ENCODE peak calls at places on chromosomes 5 and 9, in nine cellular contexts. One of them, this sample, is unnamed.

GRCh38 chr5:151597749-151598148 is 6.6 kb upstream of the FAT2 start:
- DNase-seq in fibroblast of lung: no peak
- DNase-seq in fibroblast of pulmonary artery: no peak
- DNase-seq in endothelial cell: no peak
- DNase-seq in OCI-LY7: no peak
- DNase-seq in K562: no peak
- DNase-seq in AG04449: no peak
- DNase-seq in progenitor cell of endocrine pancreas: no peak
- DNase-seq in left ventricle myocardium inferior: no peak
- DNase-seq in this sample: no peak

GRCh38 chr5:158154226-158155005 is 295.5 kb upstream of the CLINT1 start:
- DNase-seq in left ventricle myocardium inferior: no peak
- DNase-seq in fibroblast of lung: peak
- DNase-seq in progenitor cell of endocrine pancreas: no peak
- DNase-seq in K562: no peak
- DNase-seq in OCI-LY7: no peak
- DNase-seq in fibroblast of pulmonary artery: peak
- DNase-seq in AG04449: peak
- DNase-seq in endothelial cell: no peak
- DNase-seq in this sample: peak

GRCh38 chr5:35317586-35317985 is 87.3 kb upstream of the PRLR start:
- DNase-seq in fibroblast of lung: no peak
- DNase-seq in AG04449: no peak
- DNase-seq in OCI-LY7: no peak
- DNase-seq in fibroblast of pulmonary artery: no peak
- DNase-seq in progenitor cell of endocrine pancreas: no peak
- DNase-seq in K562: no peak
- DNase-seq in endothelial cell: no peak
- DNase-seq in left ventricle myocardium inferior: no peak
- DNase-seq in this sample: no peak

GRCh38 chr5:149371296-149371962 is 7.7 kb downstream of the IL17B start:
- DNase-seq in progenitor cell of endocrine pancreas: peak
- DNase-seq in fibroblast of lung: peak
- DNase-seq in fibroblast of pulmonary artery: peak
- DNase-seq in AG04449: no peak
- DNase-seq in endothelial cell: peak
- DNase-seq in K562: peak
- DNase-seq in OCI-LY7: peak
- DNase-seq in left ventricle myocardium inferior: peak
- DNase-seq in this sample: peak

GRCh38 chr9:82491604-82492003 is 503.0 kb downstream of the SPATA31D1 start:
- DNase-seq in left ventricle myocardium inferior: no peak
- DNase-seq in progenitor cell of endocrine pancreas: no peak
- DNase-seq in AG04449: no peak
- DNase-seq in fibroblast of lung: no peak
- DNase-seq in endothelial cell: no peak
- DNase-seq in OCI-LY7: no peak
- DNase-seq in K562: no peak
- DNase-seq in fibroblast of pulmonary artery: no peak
- DNase-seq in this sample: no peak

GRCh38 chr5:142664067-142664466 is 21.8 kb downstream of the FGF1 start:
- DNase-seq in fibroblast of pulmonary artery: no peak
- DNase-seq in OCI-LY7: no peak
- DNase-seq in left ventricle myocardium inferior: no peak
- DNase-seq in AG04449: no peak
- DNase-seq in fibroblast of lung: no peak
- DNase-seq in endothelial cell: no peak
- DNase-seq in progenitor cell of endocrine pancreas: no peak
- DNase-seq in K562: no peak
- DNase-seq in this sample: no peak

GRCh38 chr5:88944751-88945507 is 61.9 kb upstream of the MEF2C start:
- DNase-seq in endothelial cell: no peak
- DNase-seq in progenitor cell of endocrine pancreas: no peak
- DNase-seq in fibroblast of lung: peak
- DNase-seq in left ventricle myocardium inferior: no peak
- DNase-seq in AG04449: no peak
- DNase-seq in OCI-LY7: no peak
- DNase-seq in fibroblast of pulmonary artery: peak
- DNase-seq in K562: no peak
- DNase-seq in this sample: peak

GRCh38 chr5:86463339-86463738 is 154.4 kb upstream of the COX7C start:
- DNase-seq in fibroblast of pulmonary artery: no peak
- DNase-seq in fibroblast of lung: no peak
- DNase-seq in progenitor cell of endocrine pancreas: no peak
- DNase-seq in K562: peak
- DNase-seq in AG04449: no peak
- DNase-seq in endothelial cell: no peak
- DNase-seq in left ventricle myocardium inferior: no peak
- DNase-seq in OCI-LY7: no peak
- DNase-seq in this sample: no peak

GRCh38 chr9:35726876-35727438 is 5.0 kb downstream of the TLN1 start:
- DNase-seq in fibroblast of lung: peak
- DNase-seq in fibroblast of pulmonary artery: peak
- DNase-seq in K562: no peak
- DNase-seq in OCI-LY7: peak
- DNase-seq in progenitor cell of endocrine pancreas: no peak
- DNase-seq in endothelial cell: no peak
- DNase-seq in AG04449: no peak
- DNase-seq in left ventricle myocardium inferior: no peak
- DNase-seq in this sample: peak

GRCh38 chr5:133524597-133524996 is 87.7 kb downstream of the FSTL4 start:
- DNase-seq in progenitor cell of endocrine pancreas: no peak
- DNase-seq in K562: no peak
- DNase-seq in left ventricle myocardium inferior: no peak
- DNase-seq in AG04449: no peak
- DNase-seq in OCI-LY7: no peak
- DNase-seq in fibroblast of pulmonary artery: no peak
- DNase-seq in endothelial cell: no peak
- DNase-seq in fibroblast of lung: no peak
- DNase-seq in this sample: no peak

GRCh38 chr9:136100700-136101614 is 5.9 kb upstream of the NACC2 start:
- DNase-seq in OCI-LY7: peak
- DNase-seq in left ventricle myocardium inferior: no peak
- DNase-seq in fibroblast of pulmonary artery: no peak
- DNase-seq in endothelial cell: no peak
- DNase-seq in K562: peak
- DNase-seq in progenitor cell of endocrine pancreas: no peak
- DNase-seq in fibroblast of lung: no peak
- DNase-seq in AG04449: no peak
- DNase-seq in this sample: no peak

GRCh38 chr9:92438900-92439526 is 14.7 kb upstream of the OMD start:
- DNase-seq in fibroblast of lung: peak
- DNase-seq in progenitor cell of endocrine pancreas: no peak
- DNase-seq in fibroblast of pulmonary artery: peak
- DNase-seq in endothelial cell: no peak
- DNase-seq in AG04449: no peak
- DNase-seq in OCI-LY7: peak
- DNase-seq in K562: no peak
- DNase-seq in left ventricle myocardium inferior: no peak
- DNase-seq in this sample: peak

GRCh38 chr9:88742483-88742882 is 207.5 kb downstream of the NXNL2 start:
- DNase-seq in fibroblast of lung: peak
- DNase-seq in K562: no peak
- DNase-seq in endothelial cell: no peak
- DNase-seq in progenitor cell of endocrine pancreas: no peak
- DNase-seq in AG04449: no peak
- DNase-seq in fibroblast of pulmonary artery: peak
- DNase-seq in left ventricle myocardium inferior: no peak
- DNase-seq in OCI-LY7: no peak
- DNase-seq in this sample: peak

GRCh38 chr5:56461584-56461983 is 228.5 kb upstream of the ANKRD55 start:
- DNase-seq in K562: no peak
- DNase-seq in OCI-LY7: no peak
- DNase-seq in endothelial cell: no peak
- DNase-seq in AG04449: no peak
- DNase-seq in progenitor cell of endocrine pancreas: no peak
- DNase-seq in fibroblast of lung: no peak
- DNase-seq in fibroblast of pulmonary artery: no peak
- DNase-seq in left ventricle myocardium inferior: no peak
- DNase-seq in this sample: no peak

GRCh38 chr5:79236970-79237734 is 1.2 kb downstream of the JMY start:
- DNase-seq in fibroblast of lung: peak
- DNase-seq in K562: peak
- DNase-seq in progenitor cell of endocrine pancreas: peak
- DNase-seq in fibroblast of pulmonary artery: peak
- DNase-seq in OCI-LY7: peak
- DNase-seq in left ventricle myocardium inferior: peak
- DNase-seq in AG04449: no peak
- DNase-seq in endothelial cell: peak
- DNase-seq in this sample: peak

GRCh38 chr5:1882337-1883119 is at the start of gene IRX4:
- DNase-seq in fibroblast of lung: peak
- DNase-seq in fibroblast of pulmonary artery: peak
- DNase-seq in endothelial cell: no peak
- DNase-seq in K562: peak
- DNase-seq in AG04449: no peak
- DNase-seq in OCI-LY7: no peak
- DNase-seq in left ventricle myocardium inferior: no peak
- DNase-seq in progenitor cell of endocrine pancreas: no peak
- DNase-seq in this sample: peak

GRCh38 chr5:157915638-157916037 is 56.7 kb upstream of the CLINT1 start:
- DNase-seq in fibroblast of pulmonary artery: peak
- DNase-seq in left ventricle myocardium inferior: peak
- DNase-seq in OCI-LY7: peak
- DNase-seq in fibroblast of lung: peak
- DNase-seq in endothelial cell: no peak
- DNase-seq in AG04449: no peak
- DNase-seq in K562: no peak
- DNase-seq in progenitor cell of endocrine pancreas: no peak
- DNase-seq in this sample: peak

GRCh38 chr5:175288048-175288621 is 155.8 kb downstream of the DRD1 start:
- DNase-seq in fibroblast of lung: no peak
- DNase-seq in endothelial cell: no peak
- DNase-seq in K562: no peak
- DNase-seq in left ventricle myocardium inferior: no peak
- DNase-seq in AG04449: no peak
- DNase-seq in fibroblast of pulmonary artery: peak
- DNase-seq in progenitor cell of endocrine pancreas: no peak
- DNase-seq in OCI-LY7: no peak
- DNase-seq in this sample: peak

GRCh38 chr5:179534431-179534830 is 15.9 kb upstream of the RUFY1 start:
- DNase-seq in progenitor cell of endocrine pancreas: no peak
- DNase-seq in endothelial cell: no peak
- DNase-seq in fibroblast of lung: no peak
- DNase-seq in fibroblast of pulmonary artery: no peak
- DNase-seq in AG04449: no peak
- DNase-seq in left ventricle myocardium inferior: no peak
- DNase-seq in OCI-LY7: no peak
- DNase-seq in K562: no peak
- DNase-seq in this sample: no peak

GRCh38 chr5:179533907-179534306 is 16.4 kb upstream of the RUFY1 start:
- DNase-seq in OCI-LY7: no peak
- DNase-seq in endothelial cell: no peak
- DNase-seq in left ventricle myocardium inferior: no peak
- DNase-seq in K562: no peak
- DNase-seq in fibroblast of lung: no peak
- DNase-seq in progenitor cell of endocrine pancreas: no peak
- DNase-seq in fibroblast of pulmonary artery: no peak
- DNase-seq in AG04449: no peak
- DNase-seq in this sample: no peak

GRCh38 chr5:179526978-179527377 is 23.4 kb upstream of the RUFY1 start:
- DNase-seq in AG04449: no peak
- DNase-seq in progenitor cell of endocrine pancreas: no peak
- DNase-seq in fibroblast of lung: peak
- DNase-seq in K562: no peak
- DNase-seq in endothelial cell: no peak
- DNase-seq in OCI-LY7: no peak
- DNase-seq in fibroblast of pulmonary artery: no peak
- DNase-seq in left ventricle myocardium inferior: no peak
- DNase-seq in this sample: peak

GRCh38 chr5:179533024-179533423 is 17.3 kb upstream of the RUFY1 start:
- DNase-seq in left ventricle myocardium inferior: no peak
- DNase-seq in progenitor cell of endocrine pancreas: no peak
- DNase-seq in AG04449: no peak
- DNase-seq in OCI-LY7: no peak
- DNase-seq in fibroblast of lung: no peak
- DNase-seq in K562: no peak
- DNase-seq in endothelial cell: no peak
- DNase-seq in fibroblast of pulmonary artery: no peak
- DNase-seq in this sample: no peak

GRCh38 chr5:179530069-179530998 is 20.0 kb upstream of the RUFY1 start:
- DNase-seq in K562: peak
- DNase-seq in left ventricle myocardium inferior: peak
- DNase-seq in AG04449: no peak
- DNase-seq in OCI-LY7: no peak
- DNase-seq in endothelial cell: peak
- DNase-seq in fibroblast of pulmonary artery: peak
- DNase-seq in progenitor cell of endocrine pancreas: peak
- DNase-seq in fibroblast of lung: peak
- DNase-seq in this sample: peak
- TF ChIP-seq CTCF in K562: peak
- TF ChIP-seq CTCF in left ventricle myocardium inferior: peak
- TF ChIP-seq CTCF in AG04449: peak
- TF ChIP-seq CTCF in OCI-LY7: no peak
- TF ChIP-seq CTCF in endothelial cell: no peak
- TF ChIP-seq CTCF in fibroblast of pulmonary artery: no peak
- TF ChIP-seq CTCF in progenitor cell of endocrine pancreas: peak
- TF ChIP-seq CTCF in fibroblast of lung: no peak
- TF ChIP-seq CTCF in this sample: peak

GRCh38 chr5:84383816-84384603 is 670 bp downstream of the EDIL3 start:
- DNase-seq in OCI-LY7: no peak
- DNase-seq in K562: no peak
- DNase-seq in endothelial cell: peak
- DNase-seq in progenitor cell of endocrine pancreas: peak
- DNase-seq in fibroblast of pulmonary artery: peak
- DNase-seq in AG04449: no peak
- DNase-seq in left ventricle myocardium inferior: no peak
- DNase-seq in fibroblast of lung: peak
- DNase-seq in this sample: no peak
- TF ChIP-seq CTCF in OCI-LY7: no peak
- TF ChIP-seq CTCF in K562: no peak
- TF ChIP-seq CTCF in endothelial cell: no peak
- TF ChIP-seq CTCF in progenitor cell of endocrine pancreas: no peak
- TF ChIP-seq CTCF in fibroblast of pulmonary artery: no peak
- TF ChIP-seq CTCF in AG04449: no peak
- TF ChIP-seq CTCF in left ventricle myocardium inferior: no peak
- TF ChIP-seq CTCF in fibroblast of lung: no peak
- TF ChIP-seq CTCF in this sample: no peak

GRCh38 chr5:21918451-21918850 is 934.7 kb downstream of the CDH12 start:
- DNase-seq in fibroblast of lung: no peak
- DNase-seq in progenitor cell of endocrine pancreas: no peak
- DNase-seq in OCI-LY7: no peak
- DNase-seq in fibroblast of pulmonary artery: no peak
- DNase-seq in K562: no peak
- DNase-seq in endothelial cell: no peak
- DNase-seq in left ventricle myocardium inferior: no peak
- DNase-seq in AG04449: no peak
- DNase-seq in this sample: no peak

GRCh38 chr5:21919417-21920022 is 933.6 kb downstream of the CDH12 start:
- DNase-seq in left ventricle myocardium inferior: no peak
- DNase-seq in fibroblast of lung: peak
- DNase-seq in K562: peak
- DNase-seq in progenitor cell of endocrine pancreas: peak
- DNase-seq in AG04449: no peak
- DNase-seq in OCI-LY7: peak
- DNase-seq in endothelial cell: peak
- DNase-seq in fibroblast of pulmonary artery: peak
- DNase-seq in this sample: peak
- TF ChIP-seq CTCF in left ventricle myocardium inferior: peak
- TF ChIP-seq CTCF in fibroblast of lung: peak
- TF ChIP-seq CTCF in K562: peak
- TF ChIP-seq CTCF in progenitor cell of endocrine pancreas: peak
- TF ChIP-seq CTCF in AG04449: peak
- TF ChIP-seq CTCF in OCI-LY7: peak
- TF ChIP-seq CTCF in endothelial cell: peak
- TF ChIP-seq CTCF in fibroblast of pulmonary artery: peak
- TF ChIP-seq CTCF in this sample: no peak

GRCh38 chr5:18281947-18282557 is 647.8 kb downstream of the TAF11L14 start:
- DNase-seq in K562: peak
- DNase-seq in fibroblast of pulmonary artery: peak
- DNase-seq in left ventricle myocardium inferior: no peak
- DNase-seq in OCI-LY7: peak
- DNase-seq in fibroblast of lung: peak
- DNase-seq in endothelial cell: no peak
- DNase-seq in progenitor cell of endocrine pancreas: no peak
- DNase-seq in AG04449: peak
- DNase-seq in this sample: peak
- TF ChIP-seq CTCF in K562: peak
- TF ChIP-seq CTCF in fibroblast of pulmonary artery: peak
- TF ChIP-seq CTCF in left ventricle myocardium inferior: no peak
- TF ChIP-seq CTCF in OCI-LY7: peak
- TF ChIP-seq CTCF in fibroblast of lung: peak
- TF ChIP-seq CTCF in endothelial cell: peak
- TF ChIP-seq CTCF in progenitor cell of endocrine pancreas: peak
- TF ChIP-seq CTCF in AG04449: peak
- TF ChIP-seq CTCF in this sample: peak